ENCODE peak calls at places on chromosomes 3 and 15, in seven cellular contexts. One of them, this sample, is unnamed.

GRCh38 chr3:16124636-16125035 is 49.8 kb upstream of the GALNT15 start:
- DNase-seq in stimulated activated CD4-positive, alpha-beta T cell treated with anti-CD3 and anti-CD28 coated beads, TNF-alpha, amount 100 ng/mL, for 48 hours: no peak
- DNase-seq in CD8-positive, alpha-beta memory T cell: no peak
- DNase-seq in astrocyte: peak
- DNase-seq in PC-3: peak
- DNase-seq in kidney tubule cell: peak
- DNase-seq in T-cell: no peak
- DNase-seq in this sample: no peak

GRCh38 chr15:62482715-62483429 is 317.8 kb upstream of the C2CD4B start:
- DNase-seq in T-cell: no peak
- DNase-seq in astrocyte: peak
- DNase-seq in CD8-positive, alpha-beta memory T cell: no peak
- DNase-seq in kidney tubule cell: peak
- DNase-seq in PC-3: peak
- DNase-seq in stimulated activated CD4-positive, alpha-beta T cell treated with anti-CD3 and anti-CD28 coated beads, TNF-alpha, amount 100 ng/mL, for 48 hours: no peak
- DNase-seq in this sample: no peak

GRCh38 chr3:129123314-129124060 is 1.9 kb upstream of the RAB43 start:
- DNase-seq in kidney tubule cell: no peak
- DNase-seq in astrocyte: no peak
- DNase-seq in stimulated activated CD4-positive, alpha-beta T cell treated with anti-CD3 and anti-CD28 coated beads, TNF-alpha, amount 100 ng/mL, for 48 hours: no peak
- DNase-seq in CD8-positive, alpha-beta memory T cell: peak
- DNase-seq in PC-3: no peak
- DNase-seq in T-cell: no peak
- DNase-seq in this sample: no peak

GRCh38 chr3:14122301-14122700 is 2.4 kb downstream of the CHCHD4 start:
- DNase-seq in T-cell: no peak
- DNase-seq in CD8-positive, alpha-beta memory T cell: no peak
- DNase-seq in kidney tubule cell: no peak
- DNase-seq in stimulated activated CD4-positive, alpha-beta T cell treated with anti-CD3 and anti-CD28 coated beads, TNF-alpha, amount 100 ng/mL, for 48 hours: no peak
- DNase-seq in astrocyte: no peak
- DNase-seq in PC-3: no peak
- DNase-seq in this sample: no peak

GRCh38 chr15:58182460-58183163 is 44.4 kb downstream of the AQP9 start:
- DNase-seq in stimulated activated CD4-positive, alpha-beta T cell treated with anti-CD3 and anti-CD28 coated beads, TNF-alpha, amount 100 ng/mL, for 48 hours: peak
- DNase-seq in T-cell: no peak
- DNase-seq in astrocyte: peak
- DNase-seq in kidney tubule cell: peak
- DNase-seq in PC-3: peak
- DNase-seq in CD8-positive, alpha-beta memory T cell: no peak
- DNase-seq in this sample: no peak

GRCh38 chr15:40190591-40190990 is 29.7 kb downstream of the BUB1B start:
- DNase-seq in T-cell: no peak
- DNase-seq in kidney tubule cell: peak
- DNase-seq in PC-3: peak
- DNase-seq in astrocyte: peak
- DNase-seq in stimulated activated CD4-positive, alpha-beta T cell treated with anti-CD3 and anti-CD28 coated beads, TNF-alpha, amount 100 ng/mL, for 48 hours: no peak
- DNase-seq in CD8-positive, alpha-beta memory T cell: no peak
- DNase-seq in this sample: no peak

GRCh38 chr15:53833134-53833624 is 73.7 kb upstream of the WDR72 start:
- DNase-seq in stimulated activated CD4-positive, alpha-beta T cell treated with anti-CD3 and anti-CD28 coated beads, TNF-alpha, amount 100 ng/mL, for 48 hours: no peak
- DNase-seq in T-cell: no peak
- DNase-seq in astrocyte: peak
- DNase-seq in kidney tubule cell: peak
- DNase-seq in CD8-positive, alpha-beta memory T cell: no peak
- DNase-seq in PC-3: no peak
- DNase-seq in this sample: no peak

GRCh38 chr15:52082197-52083036 is 30.2 kb downstream of the BCL2L10 start:
- DNase-seq in T-cell: no peak
- DNase-seq in astrocyte: peak
- DNase-seq in kidney tubule cell: no peak
- DNase-seq in CD8-positive, alpha-beta memory T cell: no peak
- DNase-seq in PC-3: no peak
- DNase-seq in stimulated activated CD4-positive, alpha-beta T cell treated with anti-CD3 and anti-CD28 coated beads, TNF-alpha, amount 100 ng/mL, for 48 hours: no peak
- DNase-seq in this sample: no peak

GRCh38 chr3:69896095-69896494 is 103.4 kb upstream of the SAMMSON start:
- DNase-seq in kidney tubule cell: no peak
- DNase-seq in stimulated activated CD4-positive, alpha-beta T cell treated with anti-CD3 and anti-CD28 coated beads, TNF-alpha, amount 100 ng/mL, for 48 hours: no peak
- DNase-seq in CD8-positive, alpha-beta memory T cell: no peak
- DNase-seq in T-cell: no peak
- DNase-seq in astrocyte: no peak
- DNase-seq in PC-3: no peak
- DNase-seq in this sample: no peak

GRCh38 chr3:188507244-188507720 is 353.3 kb downstream of the LPP start:
- DNase-seq in T-cell: no peak
- DNase-seq in kidney tubule cell: peak
- DNase-seq in CD8-positive, alpha-beta memory T cell: no peak
- DNase-seq in stimulated activated CD4-positive, alpha-beta T cell treated with anti-CD3 and anti-CD28 coated beads, TNF-alpha, amount 100 ng/mL, for 48 hours: no peak
- DNase-seq in PC-3: no peak
- DNase-seq in astrocyte: peak
- DNase-seq in this sample: no peak

GRCh38 chr3:146065573-146066006 is 95.4 kb downstream of the PLOD2 start:
- DNase-seq in T-cell: no peak
- DNase-seq in CD8-positive, alpha-beta memory T cell: no peak
- DNase-seq in PC-3: peak
- DNase-seq in stimulated activated CD4-positive, alpha-beta T cell treated with anti-CD3 and anti-CD28 coated beads, TNF-alpha, amount 100 ng/mL, for 48 hours: no peak
- DNase-seq in kidney tubule cell: peak
- DNase-seq in astrocyte: peak
- DNase-seq in this sample: no peak

GRCh38 chr3:77207753-77208152 is 167.9 kb downstream of the ROBO2 start:
- DNase-seq in CD8-positive, alpha-beta memory T cell: no peak
- DNase-seq in kidney tubule cell: no peak
- DNase-seq in T-cell: no peak
- DNase-seq in PC-3: no peak
- DNase-seq in stimulated activated CD4-positive, alpha-beta T cell treated with anti-CD3 and anti-CD28 coated beads, TNF-alpha, amount 100 ng/mL, for 48 hours: no peak
- DNase-seq in astrocyte: no peak
- DNase-seq in this sample: no peak

GRCh38 chr15:85800460-85801123 is 5.9 kb upstream of the KLHL25 start:
- DNase-seq in T-cell: no peak
- DNase-seq in PC-3: peak
- DNase-seq in kidney tubule cell: peak
- DNase-seq in stimulated activated CD4-positive, alpha-beta T cell treated with anti-CD3 and anti-CD28 coated beads, TNF-alpha, amount 100 ng/mL, for 48 hours: no peak
- DNase-seq in astrocyte: peak
- DNase-seq in CD8-positive, alpha-beta memory T cell: no peak
- DNase-seq in this sample: no peak

GRCh38 chr3:158110658-158111018 is 749 bp downstream of the RSRC1 start:
- DNase-seq in T-cell: no peak
- DNase-seq in stimulated activated CD4-positive, alpha-beta T cell treated with anti-CD3 and anti-CD28 coated beads, TNF-alpha, amount 100 ng/mL, for 48 hours: no peak
- DNase-seq in astrocyte: no peak
- DNase-seq in CD8-positive, alpha-beta memory T cell: no peak
- DNase-seq in PC-3: no peak
- DNase-seq in kidney tubule cell: no peak
- DNase-seq in this sample: no peak

GRCh38 chr3:99630815-99631214 is 7.6 kb upstream of the COL8A1 start:
- DNase-seq in kidney tubule cell: no peak
- DNase-seq in PC-3: peak
- DNase-seq in CD8-positive, alpha-beta memory T cell: no peak
- DNase-seq in T-cell: no peak
- DNase-seq in astrocyte: no peak
- DNase-seq in stimulated activated CD4-positive, alpha-beta T cell treated with anti-CD3 and anti-CD28 coated beads, TNF-alpha, amount 100 ng/mL, for 48 hours: no peak
- DNase-seq in this sample: no peak

GRCh38 chr15:92733934-92734521 is 78.5 kb upstream of the FAM174B start:
- DNase-seq in astrocyte: peak
- DNase-seq in stimulated activated CD4-positive, alpha-beta T cell treated with anti-CD3 and anti-CD28 coated beads, TNF-alpha, amount 100 ng/mL, for 48 hours: no peak
- DNase-seq in T-cell: peak
- DNase-seq in kidney tubule cell: peak
- DNase-seq in CD8-positive, alpha-beta memory T cell: no peak
- DNase-seq in PC-3: no peak
- DNase-seq in this sample: no peak

GRCh38 chr3:30370681-30371271 is 235.6 kb upstream of the TGFBR2 start:
- DNase-seq in T-cell: no peak
- DNase-seq in astrocyte: peak
- DNase-seq in kidney tubule cell: no peak
- DNase-seq in stimulated activated CD4-positive, alpha-beta T cell treated with anti-CD3 and anti-CD28 coated beads, TNF-alpha, amount 100 ng/mL, for 48 hours: no peak
- DNase-seq in PC-3: peak
- DNase-seq in CD8-positive, alpha-beta memory T cell: no peak
- DNase-seq in this sample: no peak

GRCh38 chr3:18189651-18190050 is 235.5 kb downstream of the SATB1 start:
- DNase-seq in kidney tubule cell: no peak
- DNase-seq in CD8-positive, alpha-beta memory T cell: no peak
- DNase-seq in astrocyte: peak
- DNase-seq in T-cell: no peak
- DNase-seq in stimulated activated CD4-positive, alpha-beta T cell treated with anti-CD3 and anti-CD28 coated beads, TNF-alpha, amount 100 ng/mL, for 48 hours: no peak
- DNase-seq in PC-3: peak
- DNase-seq in this sample: no peak

GRCh38 chr3:134485075-134485536 is 679 bp downstream of the ANAPC13 start:
- DNase-seq in PC-3: peak
- DNase-seq in CD8-positive, alpha-beta memory T cell: no peak
- DNase-seq in astrocyte: no peak
- DNase-seq in T-cell: no peak
- DNase-seq in stimulated activated CD4-positive, alpha-beta T cell treated with anti-CD3 and anti-CD28 coated beads, TNF-alpha, amount 100 ng/mL, for 48 hours: no peak
- DNase-seq in kidney tubule cell: peak
- DNase-seq in this sample: no peak

GRCh38 chr3:21729331-21729730 is 21.7 kb downstream of the ZNF385D start:
- DNase-seq in PC-3: no peak
- DNase-seq in CD8-positive, alpha-beta memory T cell: no peak
- DNase-seq in astrocyte: peak
- DNase-seq in kidney tubule cell: no peak
- DNase-seq in T-cell: no peak
- DNase-seq in stimulated activated CD4-positive, alpha-beta T cell treated with anti-CD3 and anti-CD28 coated beads, TNF-alpha, amount 100 ng/mL, for 48 hours: no peak
- DNase-seq in this sample: no peak

GRCh38 chr15:25536801-25537310 is 98.0 kb upstream of the UBE3A start:
- DNase-seq in astrocyte: no peak
- DNase-seq in T-cell: no peak
- DNase-seq in CD8-positive, alpha-beta memory T cell: no peak
- DNase-seq in kidney tubule cell: no peak
- DNase-seq in PC-3: no peak
- DNase-seq in stimulated activated CD4-positive, alpha-beta T cell treated with anti-CD3 and anti-CD28 coated beads, TNF-alpha, amount 100 ng/mL, for 48 hours: no peak
- DNase-seq in this sample: no peak

GRCh38 chr15:39854161-39854560 is 65.9 kb downstream of the GPR176 start:
- DNase-seq in stimulated activated CD4-positive, alpha-beta T cell treated with anti-CD3 and anti-CD28 coated beads, TNF-alpha, amount 100 ng/mL, for 48 hours: no peak
- DNase-seq in CD8-positive, alpha-beta memory T cell: no peak
- DNase-seq in astrocyte: no peak
- DNase-seq in kidney tubule cell: peak
- DNase-seq in T-cell: no peak
- DNase-seq in PC-3: no peak
- DNase-seq in this sample: no peak

GRCh38 chr3:123696796-123697195 is 111.9 kb upstream of the HACD2 start:
- DNase-seq in T-cell: no peak
- DNase-seq in PC-3: no peak
- DNase-seq in astrocyte: no peak
- DNase-seq in CD8-positive, alpha-beta memory T cell: no peak
- DNase-seq in kidney tubule cell: no peak
- DNase-seq in stimulated activated CD4-positive, alpha-beta T cell treated with anti-CD3 and anti-CD28 coated beads, TNF-alpha, amount 100 ng/mL, for 48 hours: no peak
- DNase-seq in this sample: no peak